ENCODE peak calls at places on chromosomes 16 and 17, in nine cellular contexts. O, D, K, J, M, N, S, R and Y are unnamed samples.

GRCh38 chr16:54398986-54399385 is 112.4 kb upstream of the IRX3 start:
- DNase-seq in O (no peak), D (no peak), K (no peak), J (no peak), M (no peak), N (no peak), S (no peak), R (no peak), Y (no peak)

GRCh38 chr17:76276461-76277299 is 11.5 kb downstream of the UBALD2 start:
- DNase-seq in O (no peak), D (no peak), K (no peak), J (no peak), M (peak; percentile 81), N (peak; percentile 44), S (no peak), R (no peak), Y (no peak)

GRCh38 chr17:78137392-78138203 is 7.0 kb downstream of the TMC8 start:
- DNase-seq in O (no peak), D (no peak), K (no peak), J (peak; percentile 65), M (peak; percentile 77), N (no peak), S (peak; percentile 48), R (no peak), Y (peak; percentile 45)

GRCh38 chr17:9226130-9226793 is 205.0 kb downstream of the NTN1 start:
- DNase-seq in O (no peak), D (no peak), K (no peak), J (no peak), M (no peak), N (no peak), S (no peak), R (no peak), Y (no peak)

GRCh38 chr17:7716901-7717755 is at the start of gene DNAH2:
- DNase-seq in O (peak; percentile 64), D (peak; percentile 90), K (no peak), J (peak; percentile 93), M (peak; percentile 96), N (peak; percentile 96), S (no peak), R (peak; percentile 77), Y (peak; percentile 53)

GRCh38 chr17:34726536-34727384 is 147.4 kb downstream of the TMEM132E start:
- DNase-seq in O (no peak), D (no peak), K (no peak), J (no peak), M (no peak), N (no peak), S (no peak), R (no peak), Y (no peak)

GRCh38 chr17:280901-281300 is 71.7 kb downstream of the RPH3AL start:
- DNase-seq in O (no peak), D (peak; percentile 20), K (no peak), J (no peak), M (peak; percentile 57), N (no peak), S (no peak), R (peak; percentile 15), Y (no peak)

GRCh38 chr17:66098040-66098439 is 93.9 kb downstream of the CEP112 start:
- DNase-seq in O (no peak), D (no peak), K (no peak), J (no peak), M (no peak), N (no peak), S (no peak), R (no peak), Y (no peak)

GRCh38 chr17:42779942-42780815 is at the start of gene WNK4:
- DNase-seq in O (peak; percentile 89), D (peak; percentile 60), K (no peak), J (peak; percentile 36), M (peak; percentile 94), N (peak; percentile 73), S (no peak), R (peak; percentile 35), Y (peak; percentile 56)

GRCh38 chr16:28069921-28070794 is 6.6 kb upstream of the GSG1L start:
- DNase-seq in O (no peak), D (no peak), K (no peak), J (no peak), M (peak; percentile 70), N (no peak), S (no peak), R (no peak), Y (no peak)

GRCh38 chr17:29722411-29723198 is 99.9 kb upstream of the CORO6 start:
- DNase-seq in O (peak; percentile 61), D (no peak), K (no peak), J (no peak), M (no peak), N (no peak), S (no peak), R (no peak), Y (peak; percentile 53)

GRCh38 chr16:56108724-56109123 is 82.6 kb upstream of the GNAO1 start:
- DNase-seq in O (no peak), D (no peak), K (no peak), J (no peak), M (no peak), N (no peak), S (no peak), R (no peak), Y (no peak)

GRCh38 chr17:30345089-30345433 is 11.2 kb upstream of the TMIGD1 start:
- DNase-seq in O (no peak), D (no peak), K (no peak), J (no peak), M (no peak), N (no peak), S (no peak), R (no peak), Y (no peak)

GRCh38 chr17:64063766-64064224 is 43.4 kb upstream of the ICAM2 start:
- DNase-seq in O (peak; percentile 68), D (peak; percentile 57), K (no peak), J (peak; percentile 68), M (peak; percentile 56), N (peak; percentile 39), S (peak; percentile 43), R (peak; percentile 85), Y (peak; percentile 78)

GRCh38 chr16:19167710-19168172 is 299 bp upstream of the SYT17 start:
- DNase-seq in O (peak; percentile 60), D (peak; percentile 50), K (no peak), J (peak; percentile 90), M (peak; percentile 96), N (peak; percentile 86), S (no peak), R (peak; percentile 81), Y (peak; percentile 74)

GRCh38 chr17:77863814-77864161 is 94.7 kb upstream of the TNRC6C start:
- DNase-seq in O (peak; percentile 79), D (peak; percentile 36), K (no peak), J (no peak), M (peak; percentile 27), N (no peak), S (no peak), R (no peak), Y (peak; percentile 53)

GRCh38 chr16:46882940-46883307 is 1.2 kb upstream of the GPT2 start:
- DNase-seq in O (no peak), D (no peak), K (no peak), J (no peak), M (no peak), N (no peak), S (no peak), R (no peak), Y (no peak)

GRCh38 chr16:22054847-22055590 is 37.3 kb upstream of the VWA3A start:
- DNase-seq in O (no peak), D (no peak), K (no peak), J (no peak), M (no peak), N (no peak), S (no peak), R (no peak), Y (no peak)

GRCh38 chr17:55830699-55831098 is 79.8 kb downstream of the PCTP start:
- DNase-seq in O (no peak), D (no peak), K (no peak), J (no peak), M (no peak), N (no peak), S (no peak), R (no peak), Y (no peak)

GRCh38 chr17:8736796-8737195 is 7.8 kb downstream of the CCDC42 start:
- DNase-seq in O (no peak), D (no peak), K (no peak), J (no peak), M (no peak), N (no peak), S (no peak), R (no peak), Y (no peak)

GRCh38 chr16:12186774-12187335 is 210.3 kb downstream of the SNX29 start:
- DNase-seq in O (no peak), D (no peak), K (no peak), J (peak; percentile 16), M (no peak), N (no peak), S (no peak), R (no peak), Y (peak; percentile 67)

GRCh38 chr16:10978124-10978523 is 33.8 kb downstream of the CLEC16A start:
- DNase-seq in O (no peak), D (no peak), K (no peak), J (no peak), M (no peak), N (no peak), S (no peak), R (no peak), Y (no peak)

GRCh38 chr16:760498-761343 is at the start of gene MSLN:
- DNase-seq in O (peak; percentile 23), D (no peak), K (no peak), J (peak; percentile 71), M (no peak), N (peak; percentile 61), S (no peak), R (no peak), Y (peak; percentile 76)

GRCh38 chr16:1338119-1338730 is 4.8 kb downstream of the BAIAP3 start:
- DNase-seq in O (peak; percentile 53), D (no peak), K (no peak), J (peak; percentile 52), M (no peak), N (peak; percentile 27), S (no peak), R (peak; percentile 78), Y (peak; percentile 37)

GRCh38 chr17:34519286-34519685 is 60.1 kb upstream of the TMEM132E start:
- DNase-seq in O (no peak), D (no peak), K (no peak), J (peak; percentile 21), M (no peak), N (peak; percentile 47), S (no peak), R (no peak), Y (no peak)

GRCh38 chr17:60315650-60316049 is 76.3 kb downstream of the USP32 start:
- DNase-seq in O (no peak), D (no peak), K (no peak), J (peak; percentile 35), M (no peak), N (no peak), S (no peak), R (no peak), Y (peak; percentile 43)

GRCh38 chr16:69166221-69166833 is 20.6 kb upstream of the SNTB2 start:
- DNase-seq in O (no peak), D (no peak), K (peak; percentile 56), J (no peak), M (peak; percentile 92), N (peak; percentile 46), S (no peak), R (no peak), Y (no peak)

GRCh38 chr16:29926675-29927522 is 873 bp upstream of the KCTD13 start:
- DNase-seq in O (peak; percentile 56), D (peak; percentile 49), K (no peak), J (peak; percentile 25), M (peak; percentile 77), N (peak; percentile 44), S (no peak), R (no peak), Y (peak; percentile 62)

GRCh38 chr17:7558544-7559306 is at the start of gene TNFSF13:
- DNase-seq in O (peak; percentile 74), D (peak; percentile 67), K (no peak), J (no peak), M (no peak), N (no peak), S (no peak), R (peak; percentile 73), Y (peak; percentile 76)

GRCh38 chr17:16938031-16938430 is 33.9 kb downstream of the TNFRSF13B start:
- DNase-seq in O (no peak), D (no peak), K (no peak), J (no peak), M (peak; percentile 37), N (no peak), S (no peak), R (peak; percentile 8), Y (no peak)

GRCh38 chr16:71358464-71359031 is at the start of gene CALB2:
- DNase-seq in O (peak; percentile 29), D (peak; percentile 80), K (peak; percentile 19), J (peak; percentile 46), M (peak; percentile 96), N (peak; percentile 76), S (peak; percentile 40), R (peak; percentile 79), Y (peak; percentile 49)